ENCODE peak calls at places on chromosomes 5 and 9, in six cellular contexts. T is heart right ventricle, Q is Daoy, N is GM12891, I is cardiac septum, K is substantia nigra. E is an unnamed sample.

GRCh38 chr5:42715791-42716190 is 40.8 kb upstream of the CCDC152 start:
- DNase-seq in K (no peak), T (no peak), I (no peak), N (no peak), Q (no peak), E (no peak)

GRCh38 chr5:177499842-177500241 is 2.4 kb upstream of the PDLIM7 start:
- DNase-seq in Q (no peak), I (no peak), N (no peak), K (no peak), T (no peak), E (no peak)

GRCh38 chr5:179568731-179569130 is 18.4 kb downstream of the RUFY1 start:
- DNase-seq in I (peak), Q (no peak), T (no peak), N (no peak), K (no peak), E (no peak)

GRCh38 chr5:66821626-66822429 is 225.6 kb downstream of the MAST4 start:
- DNase-seq in K (no peak), N (no peak), I (no peak), Q (no peak), T (no peak), E (no peak)

GRCh38 chr5:148418511-148418910 is 34.8 kb downstream of the FBXO38 start:
- DNase-seq in K (no peak), N (no peak), T (no peak), Q (no peak), I (no peak), E (no peak)

GRCh38 chr5:155089649-155090048 is 76.1 kb downstream of the KIF4B start:
- DNase-seq in N (no peak), K (no peak), T (no peak), Q (no peak), I (no peak), E (no peak)

GRCh38 chr5:154849261-154849660 is 1.1 kb downstream of the FAXDC2 start:
- DNase-seq in T (no peak), K (peak), I (no peak), Q (no peak), N (no peak), E (no peak)

GRCh38 chr5:12019306-12019705 is 115.1 kb upstream of the CTNND2 start:
- DNase-seq in I (no peak), T (no peak), Q (no peak), K (no peak), N (no peak), E (no peak)

GRCh38 chr5:68367717-68368116 is 152.2 kb downstream of the PIK3R1 start:
- DNase-seq in T (no peak), Q (no peak), I (no peak), N (no peak), K (no peak), E (no peak)

GRCh38 chr5:43940562-43940961 is 337.6 kb downstream of the NNT start:
- DNase-seq in K (no peak), I (no peak), N (no peak), T (no peak), Q (no peak), E (no peak)

GRCh38 chr9:114301798-114302565 is 20.9 kb upstream of the ORM1 start:
- DNase-seq in T (no peak), Q (no peak), K (no peak), N (no peak), I (peak), E (no peak)

GRCh38 chr5:106522296-106522695 is 1148.4 kb downstream of the EFNA5 start:
- DNase-seq in I (no peak), K (no peak), Q (no peak), T (no peak), N (no peak), E (no peak)

GRCh38 chr5:139795074-139796001 is at the start of gene PSD2:
- DNase-seq in K (peak), Q (peak), T (peak), I (no peak), N (peak), E (no peak)

GRCh38 chr5:177094224-177095087 is 7.7 kb downstream of the FGFR4 start:
- DNase-seq in Q (peak), I (no peak), N (no peak), K (no peak), T (peak), E (no peak)

GRCh38 chr5:146342882-146343865 is 4.5 kb downstream of the POU4F3 start:
- DNase-seq in K (no peak), N (no peak), T (no peak), Q (peak), I (no peak), E (no peak)

GRCh38 chr9:36893911-36894310 is 140.2 kb downstream of the PAX5 start:
- DNase-seq in I (peak), K (no peak), N (no peak), Q (no peak), T (no peak), E (no peak)

GRCh38 chr5:135276151-135276550 is 122.9 kb downstream of the MACROH2A1 start:
- DNase-seq in T (no peak), K (no peak), Q (no peak), I (no peak), N (no peak), E (no peak)

GRCh38 chr9:131887680-131888079 is 147.8 kb upstream of the RAPGEF1 start:
- DNase-seq in T (no peak), I (no peak), N (no peak), Q (no peak), K (no peak), E (no peak)

GRCh38 chr9:23962101-23962500 is 136.1 kb upstream of the ELAVL2 start:
- DNase-seq in I (no peak), K (no peak), Q (no peak), T (no peak), N (no peak), E (no peak)

GRCh38 chr5:172866802-172867748 is 33.0 kb downstream of the ERGIC1 start:
- DNase-seq in Q (no peak), N (no peak), K (peak), I (no peak), T (peak), E (no peak)

GRCh38 chr5:40601198-40601868 is 78.4 kb upstream of the PTGER4 start:
- DNase-seq in T (no peak), K (no peak), I (no peak), Q (no peak), N (no peak), E (no peak)

GRCh38 chr5:150017606-150018005 is 17.1 kb downstream of the HMGXB3 start:
- DNase-seq in N (no peak), K (no peak), T (no peak), Q (no peak), I (no peak), E (no peak)

GRCh38 chr5:1400211-1400855 is 44.9 kb downstream of the SLC6A3 start:
- DNase-seq in I (no peak), K (no peak), T (no peak), Q (no peak), N (no peak), E (no peak)

GRCh38 chr5:15702102-15702501 is 202.1 kb downstream of the FBXL7 start:
- DNase-seq in Q (peak), T (no peak), I (no peak), N (no peak), K (no peak), E (no peak)

GRCh38 chr5:59709833-59710232 is 183.7 kb downstream of the PDE4D start:
- DNase-seq in T (no peak), N (no peak), Q (peak), K (no peak), I (no peak), E (no peak)

GRCh38 chr5:91189480-91190332 is 193.4 kb downstream of the ARRDC3 start:
- DNase-seq in T (no peak), N (no peak), Q (peak), I (no peak), K (no peak), E (no peak)

GRCh38 chr9:92404437-92404836 is at the start of gene OGN:
- DNase-seq in T (no peak), N (no peak), K (no peak), I (no peak), Q (no peak), E (no peak)

GRCh38 chr9:108860354-108860753 is 1.7 kb upstream of the ACTL7A start:
- DNase-seq in N (no peak), Q (no peak), K (no peak), T (no peak), I (no peak), E (no peak)

GRCh38 chr5:169052207-169052606 is 248.7 kb downstream of the SLIT3 start:
- DNase-seq in T (no peak), K (no peak), N (no peak), Q (peak), I (no peak), E (no peak)

GRCh38 chr9:6915635-6916034 is 157.9 kb downstream of the KDM4C start:
- DNase-seq in K (no peak), I (no peak), T (no peak), Q (no peak), N (no peak), E (no peak)